ENCODE peak calls at places on chromosomes 16 and 17, in seven cellular contexts. M, E, K, Z, U, R and N are unnamed samples.

GRCh38 chr17:31499771-31500554 is 108.5 kb downstream of the RAB11FIP4 start:
- DNase-seq in U (peak), Z (peak), R (no peak), M (no peak), E (peak), K (peak), N (peak)

GRCh38 chr16:23504453-23505179 is 5.7 kb downstream of the GGA2 start:
- DNase-seq in U (peak), K (peak), M (peak), R (peak), Z (peak), E (peak), N (peak)

GRCh38 chr17:12789976-12790805 is 893 bp downstream of the ARHGAP44 start:
- DNase-seq in R (no peak), U (peak), E (peak), M (peak), K (no peak), Z (peak), N (no peak)

GRCh38 chr16:89350701-89351380 is 133.3 kb downstream of the ZNF778 start:
- DNase-seq in Z (no peak), K (peak), E (no peak), M (no peak), U (no peak), R (peak), N (no peak)

GRCh38 chr17:71398706-71399620 is 721.9 kb upstream of the SOX9 start:
- DNase-seq in U (no peak), K (no peak), E (no peak), Z (peak), R (peak), M (no peak), N (no peak)

GRCh38 chr16:85522842-85523601 is 90.1 kb upstream of the GSE1 start:
- DNase-seq in Z (peak), R (peak), M (no peak), K (peak), E (no peak), U (no peak), N (peak)

GRCh38 chr17:50153650-50154575 is 3.4 kb upstream of the PPP1R9B start:
- DNase-seq in U (no peak), K (no peak), E (no peak), R (no peak), M (no peak), Z (no peak), N (no peak)

GRCh38 chr17:74426551-74427047 is 5.3 kb upstream of the GPRC5C start:
- DNase-seq in U (no peak), M (no peak), E (no peak), R (no peak), Z (peak), K (no peak), N (no peak)

GRCh38 chr17:29753845-29754439 is 131.2 kb upstream of the CORO6 start:
- DNase-seq in U (no peak), K (no peak), R (no peak), Z (no peak), E (no peak), M (no peak), N (no peak)

GRCh38 chr16:49754495-49755290 is 101.2 kb downstream of the ZNF423 start:
- DNase-seq in K (no peak), Z (peak), M (peak), R (peak), E (peak), U (peak), N (peak)

GRCh38 chr17:38908676-38909181 is 16.7 kb upstream of the LASP1NB start:
- DNase-seq in K (no peak), Z (peak), M (no peak), R (no peak), U (no peak), E (no peak), N (no peak)

GRCh38 chr17:76546556-76547182 is 6.8 kb downstream of the PRCD start:
- DNase-seq in Z (no peak), M (no peak), E (no peak), U (no peak), R (peak), K (peak), N (no peak)

GRCh38 chr16:3625911-3626732 is 14.7 kb upstream of the SLX4 start:
- DNase-seq in Z (no peak), E (no peak), K (no peak), R (no peak), M (no peak), U (peak), N (no peak)

GRCh38 chr16:83187404-83187803 is 560.6 kb downstream of the CDH13 start:
- DNase-seq in Z (no peak), R (peak), U (no peak), E (no peak), M (no peak), K (peak), N (peak)

GRCh38 chr16:89038221-89038721 is 55.4 kb upstream of the ACSF3 start:
- DNase-seq in M (no peak), Z (no peak), U (no peak), E (no peak), K (no peak), R (no peak), N (no peak)

GRCh38 chr17:42675348-42675983 is 1.3 kb downstream of the PLEKHH3 start:
- DNase-seq in K (no peak), Z (no peak), M (no peak), U (peak), E (peak), R (no peak), N (no peak)

GRCh38 chr16:88691924-88692560 is 5.7 kb upstream of the SNAI3 start:
- DNase-seq in M (no peak), E (no peak), U (no peak), R (no peak), Z (no peak), K (no peak), N (no peak)

GRCh38 chr16:81939164-81940067 is 71.9 kb downstream of the SDR42E1 start:
- DNase-seq in M (no peak), Z (peak), R (peak), E (peak), K (no peak), U (peak), N (no peak)

GRCh38 chr17:48545539-48545938 is 630 bp upstream of the HOXB2 start:
- DNase-seq in M (no peak), K (peak), R (peak), E (no peak), Z (no peak), U (no peak), N (no peak)

GRCh38 chr17:76268015-76268749 is 3.0 kb downstream of the UBALD2 start:
- DNase-seq in R (peak), K (peak), M (no peak), U (no peak), E (no peak), Z (peak), N (peak)

GRCh38 chr17:4786111-4786491 is at the start of gene VMO1:
- DNase-seq in Z (no peak), E (peak), U (no peak), R (no peak), K (no peak), M (no peak), N (no peak)

GRCh38 chr17:53722407-53722806 is 100.3 kb upstream of the KIF2B start:
- DNase-seq in R (peak), Z (peak), K (peak), U (no peak), M (no peak), E (no peak), N (no peak)

GRCh38 chr16:86914850-86915717 is 336.7 kb downstream of the FOXL1 start:
- DNase-seq in Z (no peak), K (peak), M (no peak), R (no peak), E (no peak), U (no peak), N (no peak)

DNA sequence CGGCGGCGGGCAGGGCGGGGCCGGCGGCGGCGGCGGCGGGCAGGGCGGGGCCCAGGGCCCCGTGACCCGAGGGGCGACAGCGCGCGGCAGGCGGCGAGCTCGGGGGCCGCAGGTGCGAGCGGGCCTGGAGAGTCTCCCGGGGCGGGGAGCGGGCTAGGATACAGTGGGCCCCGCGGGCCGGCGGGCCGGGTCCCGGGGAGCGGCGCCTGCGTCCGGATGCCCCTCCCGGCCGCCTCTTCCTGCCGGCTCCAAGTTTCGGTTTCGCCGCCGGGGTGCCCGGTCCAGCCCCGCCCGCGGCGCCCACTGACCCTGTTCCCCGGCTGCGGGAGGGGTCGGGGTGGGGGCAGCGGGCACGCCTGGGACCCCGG is at the start of gene RNF213:
- DNase-seq in U (peak), M (peak), Z (peak), E (peak), K (no peak), R (peak), N (peak)
- H3K18ac ChIP-seq in U (peak), M (peak), Z (peak), E (peak), K (peak), R (peak), N (peak)

GRCh38 chr17:70185280-70185679 is 15.9 kb downstream of the KCNJ2 start:
- DNase-seq in R (no peak), E (no peak), Z (no peak), M (no peak), K (no peak), U (no peak), N (no peak)

GRCh38 chr17:70184207-70184606 is 14.9 kb downstream of the KCNJ2 start:
- DNase-seq in U (no peak), M (no peak), Z (no peak), E (no peak), K (no peak), R (no peak), N (no peak)

GRCh38 chr17:70184770-70185169 is 15.4 kb downstream of the KCNJ2 start:
- DNase-seq in E (no peak), Z (no peak), K (peak), R (peak), M (no peak), U (no peak), N (no peak)

GRCh38 chr17:70190959-70191805 is 21.9 kb downstream of the KCNJ2 start:
- DNase-seq in R (no peak), E (no peak), U (no peak), K (peak), Z (no peak), M (no peak), N (no peak)

DNA sequence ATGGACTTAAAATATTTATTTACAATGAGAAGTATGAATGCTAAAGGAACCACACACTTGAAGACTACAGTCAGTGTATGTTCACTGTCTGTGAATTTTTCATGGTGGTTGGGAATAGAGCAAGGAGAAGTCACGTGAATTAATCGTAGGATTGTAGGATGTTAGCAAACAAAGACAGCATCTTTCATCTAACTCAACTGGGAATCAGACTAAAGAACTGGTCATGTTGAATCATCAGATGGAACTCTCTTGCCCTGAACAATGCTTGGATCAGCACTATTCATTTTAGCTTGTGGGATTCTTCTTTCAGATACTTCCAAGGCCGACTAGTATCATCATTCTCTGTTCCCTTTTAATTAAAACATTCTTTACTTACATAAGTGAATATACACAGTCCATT is 18.1 kb downstream of the KCNJ2 start:
- DNase-seq in U (no peak), K (peak), Z (no peak), M (no peak), R (no peak), E (no peak), N (no peak)
- H3K18ac ChIP-seq in U (no peak), K (no peak), Z (no peak), M (no peak), R (no peak), E (no peak), N (no peak)

GRCh38 chr16:1493746-1494094 is 560 bp downstream of the TELO2 start:
- DNase-seq in E (no peak), U (no peak), Z (peak), R (peak), K (no peak), M (no peak), N (peak)

GRCh38 chr16:1494711-1495110 is 1.6 kb downstream of the TELO2 start:
- DNase-seq in U (no peak), E (no peak), M (no peak), Z (no peak), R (no peak), K (peak), N (no peak)

GRCh38 chr16:1494129-1494640 is 1.0 kb downstream of the TELO2 start:
- DNase-seq in Z (peak), R (peak), M (no peak), K (peak), U (no peak), E (peak), N (peak)

GRCh38 chr16:1492082-1492922 is 858 bp upstream of the TELO2 start:
- DNase-seq in E (no peak), R (no peak), K (no peak), U (no peak), Z (no peak), M (no peak), N (no peak)

DNA sequence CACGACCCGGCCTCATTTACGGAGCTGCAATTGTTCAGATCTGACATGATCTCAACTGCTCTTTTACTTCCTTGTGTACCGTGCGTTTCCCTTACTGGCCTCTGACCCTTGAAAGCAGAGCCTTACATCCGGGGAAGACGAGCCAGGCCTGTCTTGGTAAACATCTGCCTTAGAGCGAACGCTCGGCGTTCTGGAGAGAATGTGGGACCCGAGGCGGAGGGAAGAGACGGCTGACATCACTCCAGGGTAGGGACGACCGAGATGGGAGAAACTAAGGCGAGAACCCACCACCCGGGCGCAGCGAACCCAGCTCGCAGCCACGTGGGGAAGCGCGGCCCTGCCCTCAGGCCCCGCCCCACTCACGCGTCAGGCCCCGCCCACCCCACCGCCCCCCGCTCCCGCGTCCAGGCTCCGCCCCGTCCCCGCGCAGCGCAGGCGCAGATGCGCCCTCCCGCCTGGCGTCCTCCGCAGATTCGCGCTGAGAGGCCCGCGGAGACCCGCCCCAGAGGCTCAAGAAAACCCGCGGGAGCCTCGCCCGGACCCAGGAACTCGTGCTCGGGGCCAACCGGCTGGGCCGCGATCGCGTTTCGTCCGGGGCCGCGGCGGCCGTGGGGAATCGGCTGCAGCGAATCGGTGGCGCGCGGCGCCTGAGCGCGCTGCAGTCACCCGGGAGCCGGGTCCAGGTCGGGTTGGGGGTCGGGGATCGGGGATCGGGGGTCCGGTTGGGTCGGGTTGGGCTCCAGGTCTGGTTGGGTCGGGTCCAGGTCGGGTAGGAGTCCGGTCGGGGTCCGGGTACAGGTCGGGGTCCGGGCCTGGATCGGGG is at the start of gene TELO2:
- DNase-seq in U (peak), R (peak), K (peak), E (peak), Z (peak), M (peak), N (peak)
- H3K18ac ChIP-seq in U (no peak), R (peak), K (peak), E (peak), Z (peak), M (peak), N (peak)

DNA sequence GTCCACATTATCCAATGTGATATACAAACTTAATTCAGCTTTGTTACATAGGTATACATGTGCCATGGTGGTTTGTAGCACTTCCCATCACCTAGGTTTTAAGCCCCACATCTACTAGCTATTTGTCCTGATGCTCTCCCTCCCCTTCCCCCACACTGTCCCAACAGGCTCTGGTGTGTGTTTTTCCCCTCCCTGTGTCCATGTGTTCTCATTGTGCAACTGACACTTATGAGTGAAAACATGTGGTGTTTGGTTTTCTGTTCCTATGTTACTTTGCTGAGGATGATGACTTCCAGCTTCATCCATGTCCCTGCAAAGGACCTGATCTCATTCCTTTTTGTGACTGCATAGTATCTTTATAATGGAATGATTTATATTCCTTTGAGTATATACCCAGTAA is 196.7 kb downstream of the CDH11 start:
- DNase-seq in K (no peak), U (no peak), M (no peak), R (peak), Z (no peak), E (no peak), N (no peak)
- H3K18ac ChIP-seq in K (no peak), U (no peak), M (no peak), R (no peak), Z (no peak), E (no peak), N (no peak)

DNA sequence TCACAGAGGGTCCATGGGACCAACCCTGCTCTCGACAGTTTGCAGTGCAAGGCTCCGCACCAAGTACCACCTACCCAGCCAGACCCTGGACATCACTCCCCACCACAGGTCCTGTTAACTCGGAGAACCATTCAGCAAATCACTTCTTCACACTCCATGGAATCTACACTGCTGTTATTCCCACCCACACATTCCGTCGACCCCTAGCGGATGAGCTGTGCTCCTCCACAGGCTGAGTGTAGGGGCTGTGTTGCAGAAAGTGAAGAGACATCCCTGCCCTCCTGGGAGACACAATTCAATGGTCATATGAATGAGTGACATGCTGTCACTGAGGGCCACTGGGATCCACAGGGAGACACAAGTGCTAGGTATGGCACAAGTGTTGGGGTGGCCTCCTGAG is 27.5 kb downstream of the MPG start:
- DNase-seq in Z (peak), E (no peak), K (no peak), U (no peak), M (no peak), R (no peak), N (no peak)
- H3K18ac ChIP-seq in Z (no peak), E (no peak), K (no peak), U (no peak), M (no peak), R (no peak), N (no peak)

GRCh38 chr16:68345958-68346635 is 35.3 kb downstream of the PRMT7 start:
- DNase-seq in K (no peak), E (no peak), R (no peak), Z (no peak), U (no peak), M (no peak), N (no peak)

GRCh38 chr16:68344252-68344651 is 33.4 kb downstream of the PRMT7 start:
- DNase-seq in R (no peak), M (no peak), K (no peak), E (no peak), Z (no peak), U (no peak), N (no peak)

GRCh38 chr16:68346892-68347480 is 36.2 kb downstream of the PRMT7 start:
- DNase-seq in M (no peak), E (no peak), K (no peak), U (no peak), Z (no peak), R (no peak), N (no peak)

GRCh38 chr16:68347605-68348004 is 36.8 kb downstream of the PRMT7 start:
- DNase-seq in M (no peak), E (no peak), U (no peak), R (no peak), Z (no peak), K (no peak), N (no peak)

DNA sequence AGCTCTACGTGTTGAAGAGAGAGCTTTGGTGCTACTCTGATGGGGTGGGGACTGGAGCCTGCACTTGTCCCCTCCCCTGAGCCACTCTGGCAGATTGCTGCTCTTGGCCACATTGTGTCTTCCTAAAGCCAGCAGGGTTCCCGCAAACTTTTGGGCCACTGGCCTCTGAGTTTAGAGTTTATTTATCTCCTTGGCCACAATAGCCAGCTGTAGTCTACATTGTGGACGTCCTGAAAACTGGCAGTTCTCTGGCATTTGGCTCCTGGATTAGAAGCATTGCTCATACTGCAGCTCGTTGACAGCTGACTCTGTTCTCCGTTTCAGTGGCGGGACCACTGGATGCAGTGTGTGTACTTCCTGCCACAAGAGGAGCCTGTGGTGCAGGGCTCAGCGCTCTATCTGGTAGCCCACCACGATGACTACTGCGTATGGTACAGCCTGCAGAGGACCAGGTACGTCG is 34.6 kb downstream of the PRMT7 start:
- DNase-seq in E (no peak), R (no peak), M (no peak), Z (no peak), U (no peak), K (peak), N (no peak)
- H3K18ac ChIP-seq in E (no peak), R (no peak), M (no peak), Z (no peak), U (no peak), K (no peak), N (no peak)